ENCODE peak calls at places on chromosomes 2 and 18, in nine cellular contexts. O, B, H, D, Y, V, U, M and R are unnamed samples.

GRCh38 chr2:11012131-11012693 is 100.5 kb downstream of the KCNF1 start:
- DNase-seq in O (no peak), B (no peak), H (no peak), D (no peak), Y (no peak), V (no peak), U (no peak), M (no peak), R (no peak)

GRCh38 chr2:392921-393270 is 105.0 kb upstream of the ALKAL2 start:
- DNase-seq in O (no peak), B (no peak), H (no peak), D (no peak), Y (no peak), V (no peak), U (no peak), M (no peak), R (no peak)

GRCh38 chr18:23824704-23825103 is 135.5 kb downstream of the LAMA3 start:
- DNase-seq in O (no peak), B (peak; percentile 16), H (peak; percentile 38), D (no peak), Y (no peak), V (no peak), U (no peak), M (no peak), R (peak; percentile 64)

GRCh38 chr2:12824771-12825363 is 108.1 kb downstream of the TRIB2 start:
- DNase-seq in O (peak; percentile 79), B (peak; percentile 44), H (no peak), D (no peak), Y (no peak), V (peak; percentile 69), U (peak; percentile 16), M (no peak), R (peak; percentile 28)

GRCh38 chr2:6917761-6918421 is 679 bp downstream of the RNF144A start:
- DNase-seq in O (peak; percentile 29), B (peak; percentile 44), H (no peak), D (peak; percentile 50), Y (peak; percentile 26), V (peak; percentile 29), U (no peak), M (peak; percentile 49), R (no peak)

GRCh38 chr18:53817976-53818950 is 406.2 kb downstream of the MBD2 start:
- DNase-seq in O (no peak), B (no peak), H (no peak), D (no peak), Y (no peak), V (no peak), U (no peak), M (no peak), R (no peak)

GRCh38 chr2:240238201-240238600 is 97.7 kb upstream of the OTOS start:
- DNase-seq in O (no peak), B (no peak), H (no peak), D (no peak), Y (no peak), V (no peak), U (no peak), M (no peak), R (peak; percentile 33)

GRCh38 chr2:44242929-44243328 is 32.4 kb upstream of the SLC3A1 start:
- DNase-seq in O (no peak), B (no peak), H (peak; percentile 67), D (no peak), Y (no peak), V (no peak), U (peak; percentile 3), M (no peak), R (peak; percentile 49)

GRCh38 chr2:130355578-130356431 is at the start of gene PTPN18:
- DNase-seq in O (peak; percentile 94), B (peak; percentile 90), H (peak; percentile 88), D (peak; percentile 88), Y (peak; percentile 68), V (peak; percentile 94), U (peak; percentile 84), M (peak; percentile 72), R (peak; percentile 85)

GRCh38 chr18:22168360-22168921 is 948 bp upstream of the GATA6 start:
- DNase-seq in O (peak; percentile 42), B (peak; percentile 53), H (peak; percentile 29), D (peak; percentile 55), Y (peak; percentile 60), V (no peak), U (peak; percentile 26), M (peak; percentile 70), R (no peak)
- H3K4me3 ChIP-seq in O (peak overlapping the region; percentile 66), B (peak overlapping the region; percentile 95), H (peak overlapping the region; percentile 70), D (peak overlapping the region; percentile 98), Y (peak overlapping the region; percentile 72), V (peak overlapping the region; percentile 85), U (peak overlapping the region; percentile 79), M (peak overlapping the region; percentile 82), R (peak overlapping the region; percentile 25)

GRCh38 chr2:236547725-236548124 is 21.9 kb upstream of the ACKR3 start:
- DNase-seq in O (no peak), B (no peak), H (no peak), D (no peak), Y (no peak), V (no peak), U (no peak), M (no peak), R (no peak)

GRCh38 chr2:236544362-236544761 is 25.3 kb upstream of the ACKR3 start:
- DNase-seq in O (no peak), B (no peak), H (no peak), D (no peak), Y (no peak), V (no peak), U (no peak), M (no peak), R (no peak)

GRCh38 chr2:236546561-236546961 is 23.1 kb upstream of the ACKR3 start:
- DNase-seq in O (no peak), B (no peak), H (no peak), D (no peak), Y (no peak), V (no peak), U (no peak), M (no peak), R (no peak)

GRCh38 chr2:236545814-236546480 is 23.7 kb upstream of the ACKR3 start:
- DNase-seq in O (no peak), B (no peak), H (no peak), D (no peak), Y (no peak), V (no peak), U (no peak), M (no peak), R (no peak)

DNA sequence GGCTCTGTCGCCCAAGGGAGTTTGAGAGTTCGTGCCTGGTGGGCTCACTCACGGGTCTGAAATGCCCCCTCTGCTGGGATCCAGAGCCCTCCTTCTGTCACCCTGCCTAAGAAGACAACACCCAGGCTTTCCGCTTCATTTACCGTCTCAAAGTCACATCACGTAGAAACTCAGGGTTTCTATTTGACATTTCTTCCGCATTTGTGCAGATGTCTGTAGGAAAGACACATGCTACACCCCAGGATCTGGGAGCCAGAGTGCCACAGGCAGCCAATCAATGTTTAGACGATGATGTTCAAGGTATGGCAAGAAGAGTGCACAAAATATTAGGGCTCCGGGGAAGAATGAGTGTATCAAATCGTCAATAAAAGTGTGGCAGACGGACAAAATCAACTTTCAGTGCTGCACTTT is 24.4 kb upstream of the ACKR3 start:
- DNase-seq in O (no peak), B (no peak), H (no peak), D (no peak), Y (no peak), V (no peak), U (no peak), M (no peak), R (no peak)
- H3K4me3 ChIP-seq in O (no peak overlapping the region), B (no peak overlapping the region), H (no peak overlapping the region), D (no peak overlapping the region), Y (no peak overlapping the region), V (no peak overlapping the region), U (no peak overlapping the region), M (no peak overlapping the region), R (no peak overlapping the region)

DNA sequence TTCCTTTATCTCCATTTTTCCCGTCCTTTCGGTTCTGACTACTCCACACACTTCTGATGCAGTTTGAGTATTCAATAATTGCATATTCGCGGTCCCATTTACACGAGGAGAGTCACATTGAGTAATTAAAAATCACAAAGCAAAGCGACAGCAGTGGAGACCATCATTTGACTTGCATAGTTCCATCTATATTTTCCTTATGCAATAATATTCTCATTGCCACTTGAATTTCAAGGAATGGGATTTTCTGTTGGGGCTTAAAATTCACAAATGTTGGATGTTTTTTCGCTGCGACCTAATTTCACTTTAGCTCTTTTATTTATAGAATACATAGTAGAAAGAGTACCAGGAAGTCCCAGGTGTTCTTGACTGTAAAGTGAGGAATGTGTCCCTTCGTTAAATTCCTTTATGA is 186.8 kb downstream of the ZEB2 start:
- DNase-seq in O (no peak), B (no peak), H (no peak), D (no peak), Y (no peak), V (no peak), U (no peak), M (peak; percentile 32), R (no peak)
- H3K4me3 ChIP-seq in O (peak overlapping the region; percentile 84), B (peak overlapping the region; percentile 88), H (peak overlapping the region; percentile 66), D (peak overlapping the region; percentile 61), Y (peak overlapping the region; percentile 61), V (peak overlapping the region; percentile 74), U (no peak overlapping the region), M (peak overlapping the region; percentile 64), R (peak overlapping the region; percentile 44)

GRCh38 chr2:174343343-174343637 is 8.5 kb downstream of the SP9 start:
- DNase-seq in O (no peak), B (peak; percentile 18), H (no peak), D (no peak), Y (no peak), V (no peak), U (no peak), M (no peak), R (no peak)

GRCh38 chr2:174343638-174344455 is 9.1 kb downstream of the SP9 start:
- DNase-seq in O (no peak), B (peak; percentile 5), H (no peak), D (no peak), Y (no peak), V (no peak), U (no peak), M (peak; percentile 53), R (no peak)

GRCh38 chr2:174341301-174341994 is 6.7 kb downstream of the SP9 start:
- DNase-seq in O (peak; percentile 81), B (peak; percentile 83), H (peak; percentile 87), D (peak; percentile 90), Y (no peak), V (peak; percentile 80), U (peak; percentile 85), M (peak; percentile 81), R (peak; percentile 77)

GRCh38 chr2:174341995-174342571 is 7.3 kb downstream of the SP9 start:
- DNase-seq in O (no peak), B (peak; percentile 3), H (no peak), D (no peak), Y (no peak), V (peak; percentile 19), U (no peak), M (peak; percentile 41), R (no peak)

DNA sequence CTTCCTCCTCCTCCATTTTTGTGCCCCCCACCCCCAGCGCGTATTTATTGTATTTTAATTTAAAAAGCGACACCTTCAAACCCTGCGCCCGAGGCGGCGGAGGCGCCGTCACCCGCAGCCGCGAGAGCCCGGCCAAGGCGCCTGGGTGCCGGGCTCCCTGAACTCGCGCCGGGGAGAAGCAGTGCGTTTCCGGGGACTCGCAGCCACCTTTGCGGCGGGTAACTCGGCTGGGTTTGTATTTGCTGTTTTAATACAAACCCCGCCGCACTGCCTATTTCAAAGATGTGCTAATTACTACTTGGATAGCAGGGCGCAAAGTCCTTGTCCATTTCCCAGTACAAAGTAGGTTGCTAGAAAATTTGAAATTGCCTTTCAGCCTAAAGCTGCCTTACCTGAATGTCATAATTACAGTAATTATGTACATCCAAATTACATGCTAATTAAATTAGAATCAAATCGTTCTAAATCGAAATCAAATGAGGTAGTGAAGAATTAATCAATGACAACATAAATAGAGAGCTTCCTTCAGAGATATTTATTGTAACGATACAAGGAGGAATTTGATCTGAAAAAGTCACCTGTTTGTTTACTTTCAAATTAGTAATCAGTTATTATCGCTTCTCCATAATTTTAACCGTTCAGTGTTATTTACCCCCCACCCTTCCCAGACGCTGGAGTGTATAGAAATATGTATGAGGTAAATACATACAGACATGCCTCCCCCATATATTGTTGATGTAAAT is 8.0 kb downstream of the SP9 start:
- DNase-seq in O (no peak), B (peak; percentile 25), H (no peak), D (no peak), Y (no peak), V (no peak), U (no peak), M (peak; percentile 32), R (no peak)
- H3K4me3 ChIP-seq in O (no peak overlapping the region), B (peak overlapping the region; percentile 66), H (no peak overlapping the region), D (no peak overlapping the region), Y (no peak overlapping the region), V (peak overlapping the region; percentile 47), U (no peak overlapping the region), M (peak overlapping the region; percentile 66), R (no peak overlapping the region)